ENCODE peak calls at places on chromosomes 11 and 22, in six cellular contexts. One of them, this sample, is unnamed.

GRCh38 chr11:7520011-7520942 is 6.5 kb downstream of the PPFIBP2 start:
- DNase-seq in sigmoid colon: no peak
- DNase-seq in dorsolateral prefrontal cortex: no peak
- DNase-seq in pancreas: no peak
- DNase-seq in prostate gland: no peak
- DNase-seq in A549: no peak
- DNase-seq in this sample: no peak

GRCh38 chr22:27663031-27663367 is 138.6 kb downstream of the MN1 start:
- DNase-seq in prostate gland: no peak
- DNase-seq in sigmoid colon: no peak
- DNase-seq in pancreas: no peak
- DNase-seq in dorsolateral prefrontal cortex: no peak
- DNase-seq in A549: no peak
- DNase-seq in this sample: no peak

GRCh38 chr11:59429924-59430516 is 3.8 kb upstream of the OR5A2 start:
- DNase-seq in pancreas: peak
- DNase-seq in A549: peak
- DNase-seq in sigmoid colon: no peak
- DNase-seq in prostate gland: no peak
- DNase-seq in dorsolateral prefrontal cortex: no peak
- DNase-seq in this sample: no peak

GRCh38 chr22:29842740-29843139 is 4.7 kb upstream of the ASCC2 start:
- DNase-seq in sigmoid colon: no peak
- DNase-seq in prostate gland: no peak
- DNase-seq in pancreas: no peak
- DNase-seq in dorsolateral prefrontal cortex: no peak
- DNase-seq in A549: peak
- DNase-seq in this sample: no peak

GRCh38 chr11:68090706-68091105 is 30.5 kb downstream of the CHKA start:
- DNase-seq in pancreas: no peak
- DNase-seq in A549: no peak
- DNase-seq in prostate gland: peak
- DNase-seq in dorsolateral prefrontal cortex: no peak
- DNase-seq in sigmoid colon: no peak
- DNase-seq in this sample: peak

GRCh38 chr11:70544774-70545625 is 146.7 kb downstream of the CTTN start:
- DNase-seq in prostate gland: no peak
- DNase-seq in pancreas: no peak
- DNase-seq in sigmoid colon: no peak
- DNase-seq in A549: peak
- DNase-seq in dorsolateral prefrontal cortex: peak
- DNase-seq in this sample: no peak

GRCh38 chr11:67158241-67158640 is 39.2 kb downstream of the KDM2A start:
- DNase-seq in pancreas: no peak
- DNase-seq in prostate gland: no peak
- DNase-seq in sigmoid colon: no peak
- DNase-seq in A549: no peak
- DNase-seq in dorsolateral prefrontal cortex: no peak
- DNase-seq in this sample: no peak

GRCh38 chr11:47267858-47268257 is 2.1 kb upstream of the MADD start:
- DNase-seq in A549: no peak
- DNase-seq in pancreas: no peak
- DNase-seq in sigmoid colon: no peak
- DNase-seq in prostate gland: no peak
- DNase-seq in dorsolateral prefrontal cortex: no peak
- DNase-seq in this sample: no peak

GRCh38 chr11:102341844-102342318 is 5.1 kb upstream of the BIRC2 start:
- DNase-seq in dorsolateral prefrontal cortex: peak
- DNase-seq in prostate gland: peak
- DNase-seq in pancreas: peak
- DNase-seq in sigmoid colon: peak
- DNase-seq in A549: peak
- DNase-seq in this sample: peak

GRCh38 chr22:47626428-47627390 is 864.3 kb downstream of the TBC1D22A start:
- DNase-seq in prostate gland: no peak
- DNase-seq in pancreas: no peak
- DNase-seq in sigmoid colon: peak
- DNase-seq in dorsolateral prefrontal cortex: no peak
- DNase-seq in A549: peak
- DNase-seq in this sample: no peak

GRCh38 chr11:106021181-106021966 is 666 bp downstream of the MSANTD4 start:
- DNase-seq in sigmoid colon: no peak
- DNase-seq in prostate gland: no peak
- DNase-seq in dorsolateral prefrontal cortex: no peak
- DNase-seq in pancreas: no peak
- DNase-seq in A549: no peak
- DNase-seq in this sample: no peak

GRCh38 chr11:64743591-64744543 is at the start of gene RASGRP2:
- DNase-seq in sigmoid colon: peak
- DNase-seq in prostate gland: peak
- DNase-seq in dorsolateral prefrontal cortex: peak
- DNase-seq in A549: peak
- DNase-seq in pancreas: peak
- DNase-seq in this sample: peak

GRCh38 chr22:46654927-46655595 is 34.9 kb downstream of the GRAMD4 start:
- DNase-seq in prostate gland: peak
- DNase-seq in A549: no peak
- DNase-seq in dorsolateral prefrontal cortex: no peak
- DNase-seq in sigmoid colon: no peak
- DNase-seq in pancreas: no peak
- DNase-seq in this sample: no peak

GRCh38 chr11:122430490-122430889 is 225.0 kb upstream of the UBASH3B start:
- DNase-seq in A549: no peak
- DNase-seq in sigmoid colon: no peak
- DNase-seq in dorsolateral prefrontal cortex: no peak
- DNase-seq in prostate gland: no peak
- DNase-seq in pancreas: no peak
- DNase-seq in this sample: no peak

GRCh38 chr22:47631571-47632102 is 869.2 kb downstream of the TBC1D22A start:
- DNase-seq in prostate gland: no peak
- DNase-seq in dorsolateral prefrontal cortex: no peak
- DNase-seq in pancreas: no peak
- DNase-seq in A549: no peak
- DNase-seq in sigmoid colon: no peak
- DNase-seq in this sample: no peak

GRCh38 chr11:74297484-74297883 is 14.0 kb downstream of the P4HA3 start:
- DNase-seq in sigmoid colon: no peak
- DNase-seq in pancreas: no peak
- DNase-seq in dorsolateral prefrontal cortex: no peak
- DNase-seq in prostate gland: no peak
- DNase-seq in A549: no peak
- DNase-seq in this sample: no peak

GRCh38 chr11:123681007-123681406 is 26.6 kb upstream of the SCN3B start:
- DNase-seq in sigmoid colon: no peak
- DNase-seq in pancreas: no peak
- DNase-seq in prostate gland: no peak
- DNase-seq in A549: no peak
- DNase-seq in dorsolateral prefrontal cortex: no peak
- DNase-seq in this sample: no peak

GRCh38 chr22:29871684-29872083 is 11.3 kb upstream of the MTMR3 start:
- DNase-seq in prostate gland: peak
- DNase-seq in pancreas: no peak
- DNase-seq in dorsolateral prefrontal cortex: no peak
- DNase-seq in A549: no peak
- DNase-seq in sigmoid colon: no peak
- DNase-seq in this sample: no peak

GRCh38 chr22:40418366-40419201 is 48.2 kb downstream of the SGSM3 start:
- DNase-seq in dorsolateral prefrontal cortex: no peak
- DNase-seq in sigmoid colon: peak
- DNase-seq in pancreas: no peak
- DNase-seq in prostate gland: no peak
- DNase-seq in A549: no peak
- DNase-seq in this sample: peak

GRCh38 chr22:49101225-49101624 is 726.4 kb downstream of the BRD1 start:
- DNase-seq in pancreas: no peak
- DNase-seq in prostate gland: no peak
- DNase-seq in dorsolateral prefrontal cortex: no peak
- DNase-seq in sigmoid colon: no peak
- DNase-seq in A549: no peak
- DNase-seq in this sample: no peak

GRCh38 chr11:105202844-105203548 is 63.4 kb upstream of the CARD18 start:
- DNase-seq in dorsolateral prefrontal cortex: no peak
- DNase-seq in A549: peak
- DNase-seq in prostate gland: no peak
- DNase-seq in sigmoid colon: no peak
- DNase-seq in pancreas: peak
- DNase-seq in this sample: no peak

GRCh38 chr22:41831383-41831782 is 1.5 kb upstream of the SREBF2 start:
- DNase-seq in pancreas: no peak
- DNase-seq in sigmoid colon: no peak
- DNase-seq in dorsolateral prefrontal cortex: no peak
- DNase-seq in A549: no peak
- DNase-seq in prostate gland: no peak
- DNase-seq in this sample: no peak

GRCh38 chr11:43969543-43969942 is 27.1 kb downstream of the C11orf96 start:
- DNase-seq in A549: no peak
- DNase-seq in pancreas: no peak
- DNase-seq in prostate gland: no peak
- DNase-seq in sigmoid colon: no peak
- DNase-seq in dorsolateral prefrontal cortex: no peak
- DNase-seq in this sample: no peak

GRCh38 chr11:118651820-118652219 is 27.6 kb downstream of the TREH start:
- DNase-seq in dorsolateral prefrontal cortex: peak
- DNase-seq in sigmoid colon: no peak
- DNase-seq in prostate gland: no peak
- DNase-seq in pancreas: no peak
- DNase-seq in A549: no peak
- DNase-seq in this sample: no peak

GRCh38 chr11:130979386-130979972 is 63.2 kb upstream of the SNX19 start:
- DNase-seq in A549: peak
- DNase-seq in prostate gland: no peak
- DNase-seq in dorsolateral prefrontal cortex: no peak
- DNase-seq in sigmoid colon: no peak
- DNase-seq in pancreas: no peak
- DNase-seq in this sample: no peak

GRCh38 chr11:416757-417621 is 2.2 kb upstream of the SIGIRR start:
- DNase-seq in dorsolateral prefrontal cortex: no peak
- DNase-seq in prostate gland: peak
- DNase-seq in sigmoid colon: no peak
- DNase-seq in A549: no peak
- DNase-seq in pancreas: peak
- DNase-seq in this sample: no peak

GRCh38 chr22:20520093-20520511 is 12.7 kb downstream of the MED15 start:
- DNase-seq in sigmoid colon: no peak
- DNase-seq in pancreas: no peak
- DNase-seq in A549: no peak
- DNase-seq in dorsolateral prefrontal cortex: no peak
- DNase-seq in prostate gland: no peak
- DNase-seq in this sample: no peak

GRCh38 chr22:30285176-30285845 is 4.0 kb downstream of the CASTOR1 start:
- DNase-seq in pancreas: no peak
- DNase-seq in sigmoid colon: no peak
- DNase-seq in prostate gland: no peak
- DNase-seq in A549: no peak
- DNase-seq in dorsolateral prefrontal cortex: no peak
- DNase-seq in this sample: no peak

GRCh38 chr11:114163231-114163631 is 103.7 kb downstream of the ZBTB16 start:
- DNase-seq in sigmoid colon: peak
- DNase-seq in pancreas: no peak
- DNase-seq in prostate gland: no peak
- DNase-seq in dorsolateral prefrontal cortex: no peak
- DNase-seq in A549: no peak
- DNase-seq in this sample: no peak

GRCh38 chr11:100574894-100575769 is 112.0 kb upstream of the ARHGAP42 start:
- DNase-seq in prostate gland: no peak
- DNase-seq in pancreas: no peak
- DNase-seq in dorsolateral prefrontal cortex: no peak
- DNase-seq in sigmoid colon: no peak
- DNase-seq in A549: peak
- DNase-seq in this sample: no peak
- TF ChIP-seq CTCF in prostate gland: no peak
- TF ChIP-seq CTCF in pancreas: no peak
- TF ChIP-seq CTCF in dorsolateral prefrontal cortex: peak
- TF ChIP-seq CTCF in sigmoid colon: no peak
- TF ChIP-seq CTCF in A549: peak
- TF ChIP-seq CTCF in this sample: no peak

DNA sequence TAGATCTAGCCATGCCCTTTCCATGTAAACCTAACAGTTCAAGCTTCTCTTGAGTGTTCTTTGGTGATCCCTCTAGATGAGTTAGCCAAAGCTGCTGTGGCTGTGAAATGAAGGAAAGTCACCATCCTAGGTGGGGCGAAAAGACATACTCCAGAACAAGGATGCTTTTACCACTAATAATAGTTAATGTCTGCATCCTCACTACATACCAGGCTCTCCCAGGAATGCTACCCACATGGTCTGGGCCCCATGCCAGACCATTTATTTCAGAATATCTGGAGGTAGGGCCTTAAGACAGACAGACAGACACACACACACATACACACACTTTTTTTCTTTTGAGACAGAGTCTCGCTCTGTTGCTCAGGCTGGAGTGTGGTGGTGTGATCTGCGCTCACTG is 14.7 kb downstream of the ABTB2 start:
- DNase-seq in dorsolateral prefrontal cortex: no peak
- DNase-seq in prostate gland: no peak
- DNase-seq in A549: peak
- DNase-seq in sigmoid colon: no peak
- DNase-seq in pancreas: no peak
- DNase-seq in this sample: no peak
- H3K27ac ChIP-seq in dorsolateral prefrontal cortex: no peak
- H3K27ac ChIP-seq in prostate gland: no peak
- H3K27ac ChIP-seq in A549: peak
- H3K27ac ChIP-seq in sigmoid colon: peak
- H3K27ac ChIP-seq in pancreas: no peak
- H3K27ac ChIP-seq in this sample: no peak

GRCh38 chr11:4626207-4627105 is 10.8 kb upstream of the OR51D1 start:
- DNase-seq in sigmoid colon: peak
- DNase-seq in pancreas: peak
- DNase-seq in dorsolateral prefrontal cortex: no peak
- DNase-seq in A549: peak
- DNase-seq in prostate gland: peak
- DNase-seq in this sample: no peak
- TF ChIP-seq CTCF in sigmoid colon: peak
- TF ChIP-seq CTCF in pancreas: peak
- TF ChIP-seq CTCF in dorsolateral prefrontal cortex: peak
- TF ChIP-seq CTCF in A549: peak
- TF ChIP-seq CTCF in prostate gland: peak
- TF ChIP-seq CTCF in this sample: peak

DNA sequence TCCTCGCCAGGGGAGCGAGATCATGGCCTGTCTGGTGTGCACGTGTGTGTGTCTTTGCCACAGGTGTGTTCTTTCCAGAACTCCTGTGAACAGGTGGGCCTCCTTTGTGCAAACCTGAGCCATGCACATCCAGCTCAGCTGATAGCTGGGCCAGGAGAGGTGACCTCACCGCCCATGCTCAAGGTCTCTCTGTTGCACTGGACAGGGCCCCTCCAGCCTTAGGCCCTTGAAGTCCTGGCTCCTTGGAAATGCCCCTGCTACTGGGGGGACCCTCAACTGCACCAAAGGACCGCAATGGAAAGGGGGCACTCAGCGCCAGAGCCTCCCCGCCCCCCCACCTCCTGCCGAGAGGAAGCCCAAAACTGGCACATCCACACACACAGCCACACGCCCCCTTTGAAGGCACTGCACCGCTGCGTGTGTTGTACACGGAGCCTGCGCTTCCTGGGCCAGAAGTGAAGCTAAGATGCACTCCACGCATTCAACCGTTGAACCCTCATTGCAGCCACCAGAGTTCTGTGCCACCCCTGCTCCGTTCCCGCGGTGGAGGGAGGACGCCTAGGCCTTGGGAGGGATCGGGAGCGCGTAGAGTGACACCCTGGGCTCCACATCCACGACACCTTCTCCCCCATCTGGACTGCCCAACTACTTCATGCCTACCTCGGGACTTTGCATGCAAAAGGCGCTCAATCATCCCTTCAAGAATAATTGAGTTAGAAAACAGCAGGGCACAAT is 16.4 kb upstream of the IL2RB start:
- DNase-seq in pancreas: peak
- DNase-seq in A549: no peak
- DNase-seq in prostate gland: no peak
- DNase-seq in dorsolateral prefrontal cortex: no peak
- DNase-seq in sigmoid colon: no peak
- DNase-seq in this sample: no peak
- H3K27ac ChIP-seq in pancreas: no peak
- H3K27ac ChIP-seq in A549: peak
- H3K27ac ChIP-seq in prostate gland: no peak
- H3K27ac ChIP-seq in dorsolateral prefrontal cortex: no peak
- H3K27ac ChIP-seq in sigmoid colon: no peak
- H3K27ac ChIP-seq in this sample: no peak

This sample was measured in breast epithelium.